ENCODE peak calls at places on chromosome 11, in ten cellular contexts. F, E, K, U, L, Z, H, P, I and Q are unnamed samples.

GRCh38 chr11:3137486-3138177 is 27.5 kb downstream of the OSBPL5 start:
- DNase-seq in F (peak; percentile 57), E (no peak), K (no peak), U (no peak), L (no peak), Z (no peak), H (no peak), P (no peak), I (peak; percentile 77), Q (no peak)

GRCh38 chr11:93169950-93170561 is 27.7 kb downstream of the SLC36A4 start:
- DNase-seq in F (no peak), E (peak; percentile 22), K (peak; percentile 24), U (no peak), L (peak; percentile 40), Z (no peak), H (no peak), P (no peak), I (no peak), Q (no peak)

GRCh38 chr11:62931501-62932278 is 10.5 kb upstream of the CHRM1 start:
- DNase-seq in F (no peak), E (no peak), K (no peak), U (no peak), L (no peak), Z (no peak), H (no peak), P (no peak), I (no peak), Q (no peak)

GRCh38 chr11:31160504-31161422 is 208.8 kb downstream of the DCDC1 start:
- DNase-seq in F (no peak), E (peak; percentile 18), K (peak; percentile 7), U (no peak), L (peak; percentile 15), Z (no peak), H (no peak), P (no peak), I (no peak), Q (no peak)

GRCh38 chr11:130369713-130370112 is 55.0 kb upstream of the ZBTB44 start:
- DNase-seq in F (no peak), E (no peak), K (no peak), U (no peak), L (no peak), Z (no peak), H (no peak), P (no peak), I (no peak), Q (no peak)

GRCh38 chr11:66100272-66101037 is 30.4 kb downstream of the PACS1 start:
- DNase-seq in F (peak; percentile 78), E (no peak), K (no peak), U (no peak), L (no peak), Z (no peak), H (peak; percentile 77), P (peak; percentile 85), I (peak; percentile 93), Q (no peak)

GRCh38 chr11:83073884-83074283 is 2.2 kb upstream of the RAB30 start:
- DNase-seq in F (no peak), E (no peak), K (no peak), U (no peak), L (no peak), Z (no peak), H (no peak), P (no peak), I (no peak), Q (no peak)

GRCh38 chr11:66070604-66071325 is 693 bp downstream of the PACS1 start:
- DNase-seq in F (peak; percentile 84), E (no peak), K (no peak), U (peak; percentile 63), L (peak; percentile 52), Z (peak; percentile 71), H (peak; percentile 60), P (peak; percentile 89), I (peak; percentile 90), Q (no peak)

GRCh38 chr11:41659990-41660389 is 200.5 kb upstream of the LRRC4C start:
- DNase-seq in F (no peak), E (no peak), K (no peak), U (no peak), L (no peak), Z (no peak), H (no peak), P (no peak), I (no peak), Q (no peak)

GRCh38 chr11:43942651-43943356 is 367 bp downstream of the C11orf96 start:
- DNase-seq in F (peak; percentile 78), E (no peak), K (no peak), U (peak; percentile 44), L (peak; percentile 59), Z (peak; percentile 71), H (no peak), P (no peak), I (no peak), Q (no peak)

GRCh38 chr11:113875414-113876073 is at the start of gene USP28:
- DNase-seq in F (peak; percentile 98), E (peak; percentile 85), K (peak; percentile 89), U (peak; percentile 98), L (peak; percentile 95), Z (peak; percentile 96), H (peak; percentile 96), P (peak; percentile 98), I (peak; percentile 99), Q (peak; percentile 96)
- TF ChIP-seq POLR2A in F (peak; percentile 78), E (peak; percentile 87), K (peak; percentile 96), U (peak; percentile 98), L (peak; percentile 97), Z (peak; percentile 95), H (peak; percentile 71), P (peak; percentile 18), I (peak; percentile 59), Q (no peak)

GRCh38 chr11:1878134-1879031 is 13.3 kb downstream of the PRR33 start:
- DNase-seq in F (peak; percentile 76), E (no peak), K (no peak), U (no peak), L (no peak), Z (no peak), H (no peak), P (peak; percentile 76), I (peak; percentile 75), Q (no peak)

GRCh38 chr11:1875093-1875785 is 16.5 kb downstream of the PRR33 start:
- DNase-seq in F (peak; percentile 66), E (no peak), K (no peak), U (no peak), L (no peak), Z (no peak), H (no peak), P (no peak), I (peak; percentile 78), Q (no peak)

GRCh38 chr11:1877211-1878133 is 14.2 kb downstream of the PRR33 start:
- DNase-seq in F (peak; percentile 80), E (no peak), K (peak; percentile 13), U (no peak), L (no peak), Z (no peak), H (peak; percentile 33), P (peak; percentile 86), I (peak; percentile 79), Q (no peak)

GRCh38 chr11:1874406-1875092 is 17.1 kb downstream of the PRR33 start:
- DNase-seq in F (peak; percentile 66), E (no peak), K (no peak), U (no peak), L (no peak), Z (no peak), H (no peak), P (no peak), I (peak; percentile 76), Q (no peak)

DNA sequence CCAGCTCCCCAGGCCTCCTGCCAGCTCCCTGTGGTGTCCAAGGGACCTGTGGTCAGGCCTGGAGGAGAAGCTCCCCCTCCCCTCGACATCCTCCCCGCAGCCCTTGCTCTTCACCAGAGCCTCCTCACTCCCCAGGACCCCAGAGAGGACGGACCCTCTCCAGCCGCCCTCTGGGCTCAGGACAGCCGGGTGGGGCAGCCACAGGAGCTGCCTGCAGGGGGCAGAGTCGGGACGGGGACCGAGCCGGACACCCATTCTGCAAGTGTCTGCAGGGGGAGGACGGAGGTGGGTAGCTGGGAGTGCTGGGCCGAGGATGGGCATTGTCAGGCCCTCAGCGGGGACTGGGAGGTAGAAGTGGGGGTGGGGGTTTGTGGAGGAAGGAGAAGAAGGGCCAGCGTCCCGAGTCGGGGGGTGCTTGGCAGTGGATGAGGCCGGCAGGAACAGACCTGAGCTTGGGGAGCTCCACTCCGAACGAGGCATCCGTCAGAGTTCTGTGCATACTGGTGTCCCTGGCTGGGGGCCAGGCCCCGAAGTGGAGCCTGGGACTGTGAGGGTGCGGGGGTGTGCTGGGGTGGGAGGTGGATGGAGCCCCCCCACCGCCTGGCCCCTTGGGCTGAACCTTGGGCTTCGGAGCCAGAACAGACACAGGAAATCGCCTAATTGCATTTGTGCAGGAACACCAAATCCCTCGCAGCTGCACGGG is 15.2 kb downstream of the PRR33 start:
- DNase-seq in F (peak; percentile 80), E (no peak), K (peak; percentile 27), U (peak; percentile 73), L (no peak), Z (peak; percentile 84), H (no peak), P (peak; percentile 86), I (peak; percentile 87), Q (no peak)
- TF ChIP-seq POLR2AphosphoS5 in F (no peak), E (no peak), K (no peak), U (no peak), L (no peak), Z (no peak), H (no peak), P (no peak), I (peak; percentile 56), Q (peak; percentile 50)

GRCh38 chr11:73365352-73366264 is 10.6 kb upstream of the RELT start:
- DNase-seq in F (no peak), E (no peak), K (no peak), U (no peak), L (no peak), Z (no peak), H (no peak), P (no peak), I (peak; percentile 82), Q (no peak)
- H3K27ac ChIP-seq in F (no peak overlapping the region), E (no peak overlapping the region), K (no peak overlapping the region), U (no peak overlapping the region), L (no peak overlapping the region), Z (no peak overlapping the region), H (no peak overlapping the region), P (no peak overlapping the region), I (peak overlapping the region; percentile 70), Q (no peak overlapping the region)

GRCh38 chr11:121374286-121374985 is 77.7 kb upstream of the SORL1 start:
- DNase-seq in F (no peak), E (no peak), K (no peak), U (no peak), L (no peak), Z (no peak), H (no peak), P (no peak), I (no peak), Q (no peak)

GRCh38 chr11:121376135-121376534 is 76.0 kb upstream of the SORL1 start:
- DNase-seq in F (no peak), E (no peak), K (no peak), U (no peak), L (no peak), Z (no peak), H (no peak), P (no peak), I (no peak), Q (no peak)

GRCh38 chr11:121369366-121369765 is 76.8 kb downstream of the SC5D start:
- DNase-seq in F (no peak), E (no peak), K (no peak), U (no peak), L (no peak), Z (no peak), H (no peak), P (no peak), I (no peak), Q (no peak)

GRCh38 chr11:121372028-121372427 is 79.5 kb downstream of the SC5D start:
- DNase-seq in F (no peak), E (no peak), K (no peak), U (no peak), L (no peak), Z (no peak), H (no peak), P (no peak), I (no peak), Q (no peak)

GRCh38 chr11:121372671-121373429 is 79.3 kb upstream of the SORL1 start:
- DNase-seq in F (no peak), E (no peak), K (no peak), U (no peak), L (no peak), Z (no peak), H (no peak), P (no peak), I (no peak), Q (no peak)
- TF ChIP-seq POLR2A in F (no peak), E (no peak), K (no peak), U (no peak), L (no peak), Z (no peak), H (no peak), P (no peak), I (no peak), Q (no peak)